ENCODE peak calls at places on chromosomes 13 and 19, in eight cellular contexts. B, J, C, O, G, F, Q and X are unnamed samples. For H3K9me3, the result is how much of the 10 kb centered on the place peaks cover.

GRCh38 chr13:40600145-40600751 is 66.2 kb downstream of the FOXO1 start:
- DNase-seq in O (no peak), Q (no peak), C (no peak), F (no peak), B (no peak), G (no peak), J (no peak), X (no peak)

GRCh38 chr13:104571890-104572229 is 1505.6 kb upstream of the SLC10A2 start:
- DNase-seq in F (no peak), J (no peak), C (no peak), Q (no peak), O (no peak), B (no peak), G (no peak), X (no peak)

GRCh38 chr19:46834121-46834520 is 16.5 kb downstream of the AP2S1 start:
- DNase-seq in J (no peak), F (no peak), O (no peak), Q (no peak), C (no peak), B (no peak), G (no peak), X (no peak)

GRCh38 chr19:46992699-46993535 is 26.7 kb upstream of the NPAS1 start:
- DNase-seq in C (no peak), Q (no peak), F (no peak), O (peak), G (peak), J (no peak), B (no peak), X (no peak)

GRCh38 chr13:102028846-102029245 is 373.0 kb downstream of the FGF14 start:
- DNase-seq in Q (no peak), G (no peak), C (no peak), B (no peak), F (no peak), O (no peak), J (no peak), X (no peak)

GRCh38 chr13:73141292-73141771 is 82.5 kb downstream of the KLF5 start:
- DNase-seq in Q (no peak), J (peak), F (no peak), G (no peak), B (no peak), O (no peak), C (no peak), X (no peak)

GRCh38 chr13:79779761-79780160 is 298.8 kb downstream of the NDFIP2 start:
- DNase-seq in B (no peak), Q (no peak), C (peak), G (peak), J (peak), O (no peak), F (no peak), X (peak)

GRCh38 chr13:44755872-44756271 is 179.7 kb upstream of the TSC22D1 start:
- DNase-seq in Q (no peak), G (no peak), B (no peak), F (no peak), C (no peak), O (no peak), J (peak), X (no peak)

GRCh38 chr13:80483157-80483556 is 142.2 kb upstream of the SPRY2 start:
- DNase-seq in B (no peak), O (no peak), G (no peak), Q (no peak), J (no peak), C (no peak), F (no peak), X (no peak)

GRCh38 chr13:98370806-98371553 is 193.9 kb upstream of the RNF113B start:
- DNase-seq in J (peak), C (peak), F (no peak), G (peak), O (peak), Q (no peak), B (no peak), X (peak)

GRCh38 chr19:11091343-11092153 is 2.3 kb downstream of the LDLR start:
- DNase-seq in O (no peak), Q (peak), C (peak), B (no peak), F (peak), G (no peak), J (peak), X (peak)

GRCh38 chr19:40804783-40805242 is 5.8 kb downstream of the EGLN2 start:
- DNase-seq in F (no peak), J (no peak), C (no peak), O (no peak), G (no peak), Q (no peak), B (no peak), X (no peak)

GRCh38 chr19:6738726-6739389 is 622 bp upstream of the TRIP10 start:
- DNase-seq in G (peak), C (peak), Q (peak), B (no peak), O (peak), F (peak), J (peak), X (peak)

GRCh38 chr19:47264629-47265028 is 8.3 kb downstream of the CCDC9 start:
- DNase-seq in C (no peak), O (no peak), Q (no peak), G (no peak), J (no peak), B (no peak), F (no peak), X (no peak)

GRCh38 chr19:7925171-7925837 is 631 bp downstream of the CTXN1 start:
- DNase-seq in G (peak), O (peak), C (peak), Q (peak), B (no peak), J (peak), F (peak), X (no peak)

GRCh38 chr13:20332361-20333096 is 100.4 kb upstream of the GJB6 start:
- DNase-seq in C (peak), B (no peak), G (no peak), Q (no peak), F (no peak), O (no peak), J (no peak), X (no peak)

GRCh38 chr13:27233964-27234363 is 17.4 kb upstream of the RPL21 start:
- DNase-seq in O (no peak), B (no peak), J (no peak), Q (no peak), F (no peak), C (no peak), G (no peak), X (no peak)

GRCh38 chr13:74301200-74302063 is 167.2 kb upstream of the KLF12 start:
- DNase-seq in B (no peak), C (no peak), F (no peak), J (peak), O (no peak), Q (no peak), G (no peak), X (no peak)

GRCh38 chr19:27652796-27653195 is 1560.2 kb downstream of the UQCRFS1 start:
- DNase-seq in B (no peak), J (no peak), G (no peak), F (no peak), O (no peak), C (no peak), Q (no peak), X (no peak)

GRCh38 chr19:38264486-38265212 is at the start of gene SPINT2:
- DNase-seq in G (peak), J (no peak), C (no peak), O (no peak), F (no peak), B (no peak), Q (no peak), X (no peak)

GRCh38 chr13:72542241-72542640 is 185.2 kb downstream of the MZT1 start:
- DNase-seq in G (no peak), F (no peak), O (no peak), C (no peak), B (no peak), J (no peak), Q (no peak), X (no peak)

GRCh38 chr19:17807731-17808316 is 12.9 kb downstream of the B3GNT3 start:
- DNase-seq in C (no peak), F (no peak), G (no peak), Q (no peak), B (no peak), J (no peak), O (no peak), X (no peak)

GRCh38 chr13:97434417-97435296 is 688 bp downstream of the RAP2A start:
- DNase-seq in J (peak), Q (peak), F (peak), O (peak), G (peak), C (peak), B (peak), X (peak)

GRCh38 chr19:5070390-5070789 is 101.5 kb downstream of the KDM4B start:
- DNase-seq in F (no peak), J (no peak), C (no peak), O (no peak), G (no peak), Q (no peak), B (no peak), X (no peak)

GRCh38 chr19:3975637-3976087 is 4.8 kb upstream of the DAPK3 start:
- DNase-seq in C (no peak), O (no peak), J (no peak), Q (no peak), F (no peak), B (no peak), G (peak), X (no peak)

GRCh38 chr13:67416047-67416925 is 186.2 kb upstream of the PCDH9 start:
- DNase-seq in O (no peak), J (peak), G (no peak), Q (peak), C (no peak), F (no peak), B (no peak), X (no peak)

DNA sequence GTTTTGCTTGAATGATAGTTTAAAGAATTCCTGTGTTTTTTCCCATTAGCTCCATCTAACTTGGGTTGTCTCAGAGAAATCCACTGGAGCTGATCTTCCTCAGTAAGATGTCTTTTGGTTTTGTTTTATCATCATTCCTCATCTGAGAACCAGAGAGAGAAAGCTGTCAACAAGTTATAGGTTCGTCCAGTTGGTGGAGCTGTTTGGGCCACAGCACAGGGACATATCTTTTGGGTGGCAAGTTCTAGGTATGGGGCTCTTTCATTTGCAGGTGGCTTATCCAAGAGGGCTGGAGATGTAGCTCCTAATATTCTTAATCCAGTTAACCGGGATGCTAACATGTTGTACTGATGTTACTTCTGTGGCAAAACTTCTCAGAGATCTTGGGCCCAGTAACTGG is 174.2 kb downstream of the KCNRG start:
- DNase-seq in O (no peak), F (no peak), G (no peak), Q (no peak), C (no peak), B (no peak), J (no peak), X (no peak)
- TF ChIP-seq CTCF in O (no peak), F (no peak), G (no peak), Q (no peak), C (no peak), B (no peak), J (no peak), X (no peak)

DNA sequence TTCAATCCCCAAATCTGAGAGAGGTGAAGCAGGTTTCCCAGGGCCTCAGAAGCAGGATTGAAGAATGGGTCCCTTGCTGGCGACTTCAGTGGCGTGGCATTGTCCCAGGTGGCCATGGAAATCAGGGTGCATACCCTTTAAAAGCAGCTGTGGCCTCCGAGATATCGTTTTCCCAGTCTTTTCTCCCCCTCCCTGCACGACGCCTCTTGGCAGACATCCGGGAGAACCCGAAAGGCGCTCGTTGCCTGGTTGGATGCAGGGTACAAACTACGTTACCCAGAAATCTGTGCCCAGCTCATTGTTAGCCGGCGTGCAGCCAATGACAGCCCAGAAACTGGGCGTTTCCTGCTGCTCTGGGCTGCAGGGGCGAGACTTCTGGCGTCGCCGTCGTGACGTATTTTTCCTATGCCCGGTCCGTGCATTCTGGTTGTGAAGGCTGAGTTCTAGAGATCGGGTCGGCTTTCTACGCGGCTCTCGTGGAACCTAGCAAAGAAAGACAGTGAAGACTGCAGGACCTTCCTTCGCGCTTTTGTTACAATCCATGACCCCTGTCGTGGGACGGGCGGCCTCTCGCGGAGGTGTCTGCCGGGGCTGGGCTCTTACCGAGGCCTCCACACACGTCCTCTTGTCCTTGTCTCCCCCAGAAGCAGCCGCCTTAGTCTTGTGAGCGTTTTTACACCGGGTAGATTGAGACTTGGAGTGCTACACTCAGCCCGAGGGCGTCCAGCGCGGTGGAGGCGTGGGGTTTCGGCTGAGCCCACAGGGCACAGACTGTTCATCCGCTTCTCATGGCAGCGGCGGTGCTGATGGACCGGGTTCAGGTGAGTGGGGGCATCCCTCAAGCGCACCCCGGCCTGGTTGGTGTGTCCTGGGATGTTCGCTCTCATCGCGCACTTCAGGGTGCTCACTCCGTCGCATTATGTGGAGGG is at the start of gene ZNF304:
- DNase-seq in B (peak), G (peak), C (peak), F (peak), Q (peak), J (peak), O (peak), X (peak)
- H3K9me3 ChIP-seq in B (under half), G (under half), C (under half), F (under half), Q (under half), J (under half), O (under half), X (under half)

DNA sequence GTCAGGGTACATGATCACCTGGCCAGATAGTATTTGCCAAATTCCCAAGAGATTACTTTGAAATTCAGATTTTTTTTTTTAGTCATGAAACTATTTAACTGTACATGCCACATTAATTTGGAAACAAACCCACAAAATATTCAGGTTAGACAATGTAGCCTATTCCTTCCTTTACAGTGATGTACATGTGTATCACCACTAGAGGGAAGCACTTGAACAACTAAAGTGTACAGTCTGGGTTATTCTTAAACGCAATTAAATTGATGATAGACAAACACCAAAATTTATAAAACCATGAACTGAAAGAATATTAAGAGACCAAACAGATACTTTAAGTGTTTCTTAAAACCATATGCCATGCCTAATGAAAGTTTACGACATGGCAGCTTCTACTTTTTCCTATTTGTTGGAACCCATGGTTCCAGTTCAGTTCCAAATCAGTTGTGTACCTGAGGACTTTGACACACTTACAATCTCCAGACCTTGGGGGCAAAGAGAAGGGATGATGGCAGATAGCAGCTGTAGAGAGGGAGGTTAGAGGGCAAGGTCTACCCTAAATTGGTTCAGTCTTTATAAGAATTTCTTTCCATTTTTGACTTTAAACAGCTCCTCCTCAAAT is 52.8 kb downstream of the TNFSF13B start:
- DNase-seq in G (no peak), B (no peak), Q (no peak), F (no peak), J (peak), C (no peak), O (no peak), X (no peak)
- TF ChIP-seq CTCF in G (no peak), B (peak), Q (peak), F (peak), J (peak), C (peak), O (peak), X (peak)

GRCh38 chr19:24140591-24140990 is 53.6 kb downstream of the ZNF254 start:
- DNase-seq in J (no peak), C (no peak), F (no peak), Q (no peak), O (no peak), G (no peak), B (no peak), X (no peak)
- H3K9me3 ChIP-seq in J (under half), C (under half), F (half or more), Q (half or more), O (half or more), G (under half), B (under half), X (under half)

GRCh38 chr13:110281736-110282135 is 25.2 kb downstream of the COL4A1 start:
- DNase-seq in Q (no peak), B (no peak), J (no peak), C (no peak), O (no peak), G (no peak), F (no peak), X (peak)

GRCh38 chr13:110278859-110279258 is 28.1 kb downstream of the COL4A1 start:
- DNase-seq in J (no peak), O (no peak), G (no peak), F (no peak), B (no peak), C (no peak), Q (no peak), X (peak)

GRCh38 chr13:110280996-110281688 is 25.8 kb downstream of the COL4A1 start:
- DNase-seq in O (peak), B (no peak), G (no peak), F (no peak), C (peak), J (no peak), Q (no peak), X (peak)

GRCh38 chr13:110279684-110280083 is 27.3 kb downstream of the COL4A1 start:
- DNase-seq in J (no peak), B (no peak), C (no peak), G (no peak), F (no peak), O (no peak), Q (no peak), X (no peak)

GRCh38 chr13:110280231-110280813 is 26.6 kb downstream of the COL4A1 start:
- DNase-seq in O (no peak), B (no peak), Q (no peak), C (no peak), J (no peak), G (no peak), F (no peak), X (no peak)
- TF ChIP-seq CTCF in O (no peak), B (no peak), Q (no peak), C (no peak), J (no peak), G (no peak), F (no peak), X (no peak)

DNA sequence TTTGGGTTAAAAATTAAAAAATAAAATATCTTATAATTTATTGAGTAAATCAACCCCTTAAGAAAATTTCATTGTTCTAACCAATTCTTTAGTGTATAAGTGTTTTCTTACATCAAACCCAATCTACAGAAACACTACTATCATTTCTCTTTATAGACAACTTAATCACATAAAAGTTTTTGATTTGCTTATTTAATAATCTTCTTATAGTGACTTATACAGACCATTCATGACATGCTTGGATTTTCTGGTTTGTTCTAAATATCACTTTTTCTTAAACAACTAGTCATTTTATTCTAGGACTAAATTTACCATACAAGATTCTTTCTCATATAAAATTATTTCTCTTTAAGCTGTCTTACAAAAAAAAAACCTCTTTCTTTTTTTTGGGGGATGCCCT is 27.3 kb upstream of the ZSCAN5A start:
- DNase-seq in B (no peak), C (no peak), G (no peak), O (no peak), Q (no peak), J (no peak), F (no peak), X (no peak)
- H3K9me3 ChIP-seq in B (under half), C (under half), G (under half), O (under half), Q (under half), J (under half), F (under half), X (under half)

GRCh38 chr13:113272791-113273190 is 24.2 kb upstream of the LAMP1 start:
- DNase-seq in O (no peak), C (peak), B (no peak), G (no peak), J (no peak), Q (no peak), F (no peak), X (no peak)

GRCh38 chr13:113273856-113274590 is 23.0 kb upstream of the LAMP1 start:
- DNase-seq in G (no peak), J (peak), F (no peak), C (no peak), O (no peak), B (no peak), Q (no peak), X (no peak)

DNA sequence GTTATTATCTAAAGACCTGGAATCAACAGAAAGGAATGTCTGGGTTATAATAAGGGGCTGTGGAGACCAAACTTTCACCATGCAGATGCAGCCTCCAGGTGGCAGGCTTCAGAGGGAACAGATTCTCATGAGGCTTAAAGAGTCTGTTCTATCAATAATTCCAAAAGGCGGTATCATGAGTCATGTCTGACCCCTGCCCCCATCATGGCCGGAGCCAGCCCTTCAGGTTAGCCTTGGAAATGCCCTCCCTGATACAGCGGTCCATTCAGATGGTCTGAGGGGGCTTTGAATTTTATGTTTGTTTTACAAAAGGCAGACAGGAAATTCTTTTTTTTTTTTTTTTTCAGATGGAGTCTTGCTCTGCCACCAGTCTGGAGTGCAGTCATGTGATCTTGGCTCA is 21.7 kb upstream of the LAMP1 start:
- DNase-seq in C (no peak), Q (peak), F (no peak), O (no peak), B (no peak), J (peak), G (peak), X (no peak)
- TF ChIP-seq CTCF in C (peak), Q (peak), F (peak), O (peak), B (peak), J (peak), G (no peak), X (no peak)

DNA sequence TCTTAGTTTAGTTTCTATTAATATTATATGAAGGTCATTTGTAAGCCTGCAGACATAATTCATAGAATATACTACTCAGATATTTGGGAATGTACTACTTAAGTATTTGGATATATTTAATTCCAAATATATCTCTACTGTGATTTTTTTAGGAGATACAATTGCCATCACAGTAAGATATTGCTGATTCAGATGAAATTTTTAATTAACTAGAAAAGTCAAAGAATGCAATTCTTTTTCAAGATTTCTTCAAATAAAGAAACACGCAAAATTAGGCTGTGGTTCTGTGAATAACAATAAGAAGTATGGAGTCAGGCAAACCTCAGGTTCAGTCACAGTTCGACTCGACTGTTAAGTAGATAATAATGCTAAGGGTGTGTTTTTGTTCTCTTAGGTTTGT is 550.4 kb upstream of the GPC6 start:
- DNase-seq in G (no peak), F (no peak), Q (no peak), J (no peak), B (no peak), C (no peak), O (no peak), X (no peak)
- H3K9me3 ChIP-seq in G (under half), F (under half), Q (under half), J (under half), B (under half), C (under half), O (under half), X (under half)